ENCODE peak calls at places on chromosomes 2 and 18, in six cellular contexts. T is H1, H is IMR-90, C is H9, F is neuronal stem cell, V is mesenchymal stem cell. J is an unnamed sample.

GRCh38 chr2:208069186-208069585 is 43.9 kb upstream of the PLEKHM3 start:
- DNase-seq in C (no peak), T (no peak), V (no peak), H (peak; percentile 17), F (no peak), J (no peak)

GRCh38 chr2:149955201-149955600 is 367.6 kb upstream of the MMADHC start:
- DNase-seq in C (no peak), V (no peak), F (no peak), H (no peak), T (no peak), J (no peak)

GRCh38 chr2:231627384-231628156 is 34.9 kb downstream of the TEX44 start:
- DNase-seq in F (no peak), V (peak; percentile 61), T (no peak), C (no peak), H (peak; percentile 44), J (peak; percentile 55)

GRCh38 chr2:98748303-98749052 is 17.5 kb upstream of the MGAT4A start:
- DNase-seq in F (no peak), T (no peak), V (no peak), C (no peak), H (no peak), J (no peak)

GRCh38 chr2:177258059-177258458 is 6.5 kb downstream of the NFE2L2 start:
- DNase-seq in C (no peak), F (no peak), V (no peak), H (no peak), T (no peak), J (no peak)

GRCh38 chr2:117272975-117273671 is 541.4 kb upstream of the DDX18 start:
- DNase-seq in C (no peak), F (peak; percentile 41), H (no peak), T (no peak), V (no peak), J (peak; percentile 19)

GRCh38 chr2:197878792-197879191 is 74.4 kb downstream of the PLCL1 start:
- DNase-seq in V (no peak), T (no peak), F (no peak), C (no peak), H (no peak), J (no peak)

GRCh38 chr18:47382171-47382570 is 130.7 kb upstream of the SKOR2 start:
- DNase-seq in F (no peak), T (no peak), H (no peak), C (no peak), V (no peak), J (no peak)

GRCh38 chr18:77132369-77133050 is at the start of gene MBP:
- DNase-seq in C (peak; percentile 78), T (peak; percentile 91), H (no peak), F (no peak), V (no peak), J (no peak)

GRCh38 chr18:77376043-77376732 is 126.5 kb downstream of the GALR1 start:
- DNase-seq in F (no peak), V (no peak), H (no peak), C (no peak), T (no peak), J (no peak)

GRCh38 chr18:74457743-74458465 is 796 bp upstream of the DIPK1C start:
- DNase-seq in H (no peak), T (no peak), C (no peak), V (no peak), F (no peak), J (no peak)

GRCh38 chr18:923144-923543 is 18.5 kb downstream of the ADCYAP1 start:
- DNase-seq in T (no peak), F (no peak), C (no peak), H (no peak), V (no peak), J (no peak)

GRCh38 chr2:9327873-9328352 is 95.4 kb downstream of the ITGB1BP1 start:
- DNase-seq in V (peak; percentile 93), F (no peak), H (peak; percentile 54), T (no peak), C (no peak), J (no peak)

GRCh38 chr2:10520154-10520553 is 72.0 kb upstream of the ODC1 start:
- DNase-seq in H (no peak), C (peak; percentile 78), F (no peak), V (no peak), T (peak; percentile 73), J (no peak)

GRCh38 chr2:37802899-37803379 is 122.1 kb upstream of the RMDN2 start:
- DNase-seq in F (no peak), C (no peak), V (peak; percentile 95), H (peak; percentile 99), T (no peak), J (peak; percentile 7)

GRCh38 chr2:54411801-54412354 is 44.2 kb upstream of the SPTBN1 start:
- DNase-seq in H (peak; percentile 55), T (no peak), F (no peak), C (no peak), V (no peak), J (no peak)

GRCh38 chr2:73989972-73990371 is 5.3 kb downstream of the TET3 start:
- DNase-seq in T (no peak), C (no peak), H (no peak), F (no peak), V (no peak), J (no peak)

GRCh38 chr2:207166349-207167128 is 791 bp upstream of the KLF7 start:
- DNase-seq in T (peak; percentile 84), H (peak; percentile 81), F (peak; percentile 78), V (peak; percentile 84), C (peak; percentile 87), J (peak; percentile 70)

GRCh38 chr2:95025406-95026319 is at the start of gene MAL:
- DNase-seq in H (no peak), V (no peak), T (peak; percentile 75), F (peak; percentile 27), C (peak; percentile 68), J (no peak)

DNA sequence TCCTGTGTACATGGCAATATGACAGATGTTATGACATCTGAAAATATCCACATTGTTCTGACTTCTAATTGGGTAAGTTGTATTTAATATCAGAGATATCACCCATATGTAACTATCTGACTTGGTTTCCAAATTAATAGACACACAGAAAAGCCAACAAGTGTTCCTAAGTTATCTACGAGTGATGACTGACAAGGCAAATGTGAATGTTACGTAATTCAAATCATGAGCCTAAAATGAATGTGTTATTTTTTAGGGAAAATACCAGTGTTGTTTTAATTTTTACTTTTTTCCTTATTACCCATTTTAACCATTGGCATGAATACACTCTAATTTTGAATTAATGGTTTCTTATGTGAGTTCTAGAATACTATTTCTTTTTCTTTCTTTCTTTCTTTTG is 15.8 kb upstream of the PNO1 start:
- DNase-seq in F (no peak), C (no peak), V (no peak), T (no peak), H (no peak), J (no peak)
- H4K91ac ChIP-seq in F (no peak overlapping the region), C (no peak overlapping the region), V (no peak overlapping the region), T (no peak overlapping the region), H (no peak overlapping the region), J (no peak overlapping the region)

GRCh38 chr2:238596571-238597551 is 170.1 kb downstream of the ASB1 start:
- DNase-seq in C (no peak), H (peak; percentile 71), V (peak; percentile 62), T (no peak), F (no peak), J (no peak)
- H2BK120ac ChIP-seq in C (no peak overlapping the region), H (peak overlapping the region; percentile 30), V (peak overlapping the region; percentile 35), T (no peak overlapping the region), F (no peak overlapping the region), J (no peak overlapping the region)

GRCh38 chr2:71210292-71210691 is 16.6 kb downstream of the PAIP2B start:
- DNase-seq in C (no peak), H (no peak), F (no peak), T (no peak), V (no peak), J (no peak)
- H4K91ac ChIP-seq in C (no peak overlapping the region), H (no peak overlapping the region), F (no peak overlapping the region), T (no peak overlapping the region), V (no peak overlapping the region), J (no peak overlapping the region)

GRCh38 chr2:46298522-46299351 is 1.5 kb downstream of the EPAS1 start:
- DNase-seq in C (peak; percentile 44), T (peak; percentile 75), F (peak; percentile 37), V (peak; percentile 61), H (peak; percentile 47), J (no peak)
- H2BK120ac ChIP-seq in C (no peak overlapping the region), T (no peak overlapping the region), F (peak overlapping the region; percentile 32), V (peak overlapping the region; percentile 67), H (peak overlapping the region; percentile 78), J (peak overlapping the region; percentile 9)

J was measured in trophoblast cell.